ENCODE peak calls at places on chromosome 18, in seven cellular contexts. One of them, this sample, is unnamed.

GRCh38 chr18:63775166-63775730 is at the start of gene SERPINB7:
- DNase-seq in NCI-H1436 treated with DMSO at 0.1 percent for 48 hours: no peak
- DNase-seq in uterus: no peak
- DNase-seq in GDM1: no peak
- DNase-seq in tibial artery: no peak
- DNase-seq in GM23248: peak
- DNase-seq in WTC11: no peak
- DNase-seq in this sample: no peak

GRCh38 chr18:79779021-79779699 is 18.6 kb upstream of the KCNG2 start:
- DNase-seq in WTC11: no peak
- DNase-seq in GM23248: no peak
- DNase-seq in GDM1: no peak
- DNase-seq in uterus: no peak
- DNase-seq in NCI-H1436 treated with DMSO at 0.1 percent for 48 hours: no peak
- DNase-seq in tibial artery: no peak
- DNase-seq in this sample: no peak

GRCh38 chr18:78996741-78997490 is 17.3 kb downstream of the SALL3 start:
- DNase-seq in GDM1: no peak
- DNase-seq in NCI-H1436 treated with DMSO at 0.1 percent for 48 hours: no peak
- DNase-seq in WTC11: no peak
- DNase-seq in tibial artery: no peak
- DNase-seq in uterus: no peak
- DNase-seq in GM23248: no peak
- DNase-seq in this sample: no peak

GRCh38 chr18:45825258-45825744 is at the start of gene SIGLEC15:
- DNase-seq in tibial artery: no peak
- DNase-seq in NCI-H1436 treated with DMSO at 0.1 percent for 48 hours: no peak
- DNase-seq in uterus: no peak
- DNase-seq in GM23248: no peak
- DNase-seq in WTC11: no peak
- DNase-seq in GDM1: peak
- DNase-seq in this sample: no peak

GRCh38 chr18:34726286-34727004 is 16.3 kb downstream of the DTNA start:
- DNase-seq in GM23248: no peak
- DNase-seq in uterus: no peak
- DNase-seq in GDM1: no peak
- DNase-seq in WTC11: no peak
- DNase-seq in NCI-H1436 treated with DMSO at 0.1 percent for 48 hours: no peak
- DNase-seq in tibial artery: no peak
- DNase-seq in this sample: no peak

GRCh38 chr18:25229080-25229479 is 122.9 kb downstream of the ZNF521 start:
- DNase-seq in uterus: no peak
- DNase-seq in NCI-H1436 treated with DMSO at 0.1 percent for 48 hours: no peak
- DNase-seq in WTC11: no peak
- DNase-seq in GM23248: peak
- DNase-seq in tibial artery: no peak
- DNase-seq in GDM1: peak
- DNase-seq in this sample: no peak

GRCh38 chr18:79400591-79401381 is 5.1 kb downstream of the NFATC1 start:
- DNase-seq in uterus: no peak
- DNase-seq in WTC11: no peak
- DNase-seq in tibial artery: no peak
- DNase-seq in NCI-H1436 treated with DMSO at 0.1 percent for 48 hours: no peak
- DNase-seq in GDM1: no peak
- DNase-seq in GM23248: peak
- DNase-seq in this sample: no peak

GRCh38 chr18:48917579-48918101 is 33.1 kb downstream of the SMAD7 start:
- DNase-seq in NCI-H1436 treated with DMSO at 0.1 percent for 48 hours: no peak
- DNase-seq in GDM1: no peak
- DNase-seq in GM23248: no peak
- DNase-seq in uterus: peak
- DNase-seq in WTC11: peak
- DNase-seq in tibial artery: no peak
- DNase-seq in this sample: no peak

GRCh38 chr18:77905449-77906055 is 655.9 kb downstream of the GALR1 start:
- DNase-seq in tibial artery: no peak
- DNase-seq in uterus: no peak
- DNase-seq in GM23248: no peak
- DNase-seq in GDM1: no peak
- DNase-seq in NCI-H1436 treated with DMSO at 0.1 percent for 48 hours: no peak
- DNase-seq in WTC11: no peak
- DNase-seq in this sample: no peak

GRCh38 chr18:50870138-50870845 is 8.6 kb upstream of the ME2 start:
- DNase-seq in GDM1: no peak
- DNase-seq in tibial artery: no peak
- DNase-seq in GM23248: peak
- DNase-seq in WTC11: no peak
- DNase-seq in uterus: no peak
- DNase-seq in NCI-H1436 treated with DMSO at 0.1 percent for 48 hours: no peak
- DNase-seq in this sample: no peak

GRCh38 chr18:2881490-2882195 is 34.8 kb downstream of the EMILIN2 start:
- DNase-seq in NCI-H1436 treated with DMSO at 0.1 percent for 48 hours: no peak
- DNase-seq in WTC11: no peak
- DNase-seq in GDM1: no peak
- DNase-seq in uterus: peak
- DNase-seq in tibial artery: peak
- DNase-seq in GM23248: peak
- DNase-seq in this sample: peak

GRCh38 chr18:48085781-48086487 is 155.5 kb upstream of the SMAD2 start:
- DNase-seq in tibial artery: no peak
- DNase-seq in GDM1: no peak
- DNase-seq in WTC11: no peak
- DNase-seq in GM23248: no peak
- DNase-seq in NCI-H1436 treated with DMSO at 0.1 percent for 48 hours: no peak
- DNase-seq in uterus: no peak
- DNase-seq in this sample: no peak

GRCh38 chr18:77123313-77124231 is 9.0 kb downstream of the MBP start:
- DNase-seq in GDM1: no peak
- DNase-seq in GM23248: no peak
- DNase-seq in uterus: no peak
- DNase-seq in NCI-H1436 treated with DMSO at 0.1 percent for 48 hours: no peak
- DNase-seq in tibial artery: no peak
- DNase-seq in WTC11: no peak
- DNase-seq in this sample: no peak

GRCh38 chr18:2964349-2965010 is 48.5 kb downstream of the LPIN2 start:
- DNase-seq in GDM1: no peak
- DNase-seq in GM23248: no peak
- DNase-seq in NCI-H1436 treated with DMSO at 0.1 percent for 48 hours: no peak
- DNase-seq in uterus: no peak
- DNase-seq in WTC11: no peak
- DNase-seq in tibial artery: no peak
- DNase-seq in this sample: no peak

GRCh38 chr18:38297910-38298309 is 732.3 kb upstream of the CELF4 start:
- DNase-seq in uterus: no peak
- DNase-seq in WTC11: no peak
- DNase-seq in GM23248: no peak
- DNase-seq in GDM1: no peak
- DNase-seq in tibial artery: no peak
- DNase-seq in NCI-H1436 treated with DMSO at 0.1 percent for 48 hours: no peak
- DNase-seq in this sample: no peak

GRCh38 chr18:67456691-67457090 is 59.8 kb downstream of the DSEL start:
- DNase-seq in tibial artery: no peak
- DNase-seq in WTC11: no peak
- DNase-seq in GDM1: no peak
- DNase-seq in NCI-H1436 treated with DMSO at 0.1 percent for 48 hours: no peak
- DNase-seq in GM23248: peak
- DNase-seq in uterus: no peak
- DNase-seq in this sample: no peak

GRCh38 chr18:51503351-51503750 is 305.9 kb upstream of the MEX3C start:
- DNase-seq in GM23248: no peak
- DNase-seq in WTC11: no peak
- DNase-seq in GDM1: no peak
- DNase-seq in tibial artery: no peak
- DNase-seq in uterus: no peak
- DNase-seq in NCI-H1436 treated with DMSO at 0.1 percent for 48 hours: no peak
- DNase-seq in this sample: no peak